ENCODE peak calls at places on chromosome 5, in six cellular contexts. One of them, this sample, is unnamed.

GRCh38 chr5:157516016-157516415 is 56.0 kb downstream of the NIPAL4 start:
- DNase-seq in transverse colon: no peak
- DNase-seq in IMR-90: peak
- DNase-seq in ovary: no peak
- DNase-seq in stomach: no peak
- DNase-seq in esophagus squamous epithelium: no peak
- DNase-seq in this sample: no peak

GRCh38 chr5:136192526-136193395 is at the start of gene SMIM32:
- DNase-seq in esophagus squamous epithelium: no peak
- DNase-seq in IMR-90: no peak
- DNase-seq in ovary: no peak
- DNase-seq in stomach: no peak
- DNase-seq in transverse colon: peak
- DNase-seq in this sample: peak

GRCh38 chr5:122311888-122312669 is at the start of gene SNCAIP:
- DNase-seq in IMR-90: peak
- DNase-seq in ovary: peak
- DNase-seq in esophagus squamous epithelium: no peak
- DNase-seq in stomach: peak
- DNase-seq in transverse colon: peak
- DNase-seq in this sample: peak

GRCh38 chr5:154118832-154119442 is 71.6 kb upstream of the GALNT10 start:
- DNase-seq in esophagus squamous epithelium: no peak
- DNase-seq in ovary: no peak
- DNase-seq in transverse colon: no peak
- DNase-seq in stomach: no peak
- DNase-seq in IMR-90: peak
- DNase-seq in this sample: no peak

GRCh38 chr5:31021181-31021624 is 172.3 kb upstream of the CDH6 start:
- DNase-seq in esophagus squamous epithelium: no peak
- DNase-seq in IMR-90: peak
- DNase-seq in stomach: no peak
- DNase-seq in transverse colon: no peak
- DNase-seq in ovary: no peak
- DNase-seq in this sample: no peak

GRCh38 chr5:71637133-71637532 is 50.0 kb downstream of the MCCC2 start:
- DNase-seq in transverse colon: no peak
- DNase-seq in ovary: no peak
- DNase-seq in IMR-90: no peak
- DNase-seq in stomach: no peak
- DNase-seq in esophagus squamous epithelium: no peak
- DNase-seq in this sample: no peak

GRCh38 chr5:390571-391491 is 52.1 kb upstream of the EXOC3 start:
- DNase-seq in IMR-90: no peak
- DNase-seq in ovary: no peak
- DNase-seq in stomach: peak
- DNase-seq in transverse colon: no peak
- DNase-seq in esophagus squamous epithelium: no peak
- DNase-seq in this sample: no peak

GRCh38 chr5:169876376-169876775 is 103.9 kb downstream of the INSYN2B start:
- DNase-seq in IMR-90: peak
- DNase-seq in esophagus squamous epithelium: no peak
- DNase-seq in transverse colon: no peak
- DNase-seq in ovary: no peak
- DNase-seq in stomach: no peak
- DNase-seq in this sample: no peak

GRCh38 chr5:132064738-132065331 is 4.4 kb downstream of the IL3 start:
- DNase-seq in transverse colon: peak
- DNase-seq in esophagus squamous epithelium: no peak
- DNase-seq in stomach: peak
- DNase-seq in IMR-90: peak
- DNase-seq in ovary: peak
- DNase-seq in this sample: peak

GRCh38 chr5:78964889-78965288 is 20.2 kb downstream of the ARSB start:
- DNase-seq in ovary: no peak
- DNase-seq in esophagus squamous epithelium: no peak
- DNase-seq in transverse colon: no peak
- DNase-seq in IMR-90: peak
- DNase-seq in stomach: no peak
- DNase-seq in this sample: no peak

GRCh38 chr5:157918811-157919742 is 60.1 kb upstream of the CLINT1 start:
- DNase-seq in esophagus squamous epithelium: no peak
- DNase-seq in stomach: peak
- DNase-seq in ovary: no peak
- DNase-seq in IMR-90: no peak
- DNase-seq in transverse colon: peak
- DNase-seq in this sample: peak

GRCh38 chr5:1936413-1936812 is 53.7 kb upstream of the IRX4 start:
- DNase-seq in IMR-90: no peak
- DNase-seq in stomach: no peak
- DNase-seq in transverse colon: no peak
- DNase-seq in ovary: no peak
- DNase-seq in esophagus squamous epithelium: no peak
- DNase-seq in this sample: no peak

GRCh38 chr5:8557728-8558127 is 688.8 kb downstream of the MTRR start:
- DNase-seq in IMR-90: no peak
- DNase-seq in transverse colon: no peak
- DNase-seq in esophagus squamous epithelium: no peak
- DNase-seq in stomach: no peak
- DNase-seq in ovary: no peak
- DNase-seq in this sample: no peak

GRCh38 chr5:42848545-42848944 is 36.9 kb upstream of the SELENOP start:
- DNase-seq in stomach: no peak
- DNase-seq in esophagus squamous epithelium: no peak
- DNase-seq in ovary: no peak
- DNase-seq in transverse colon: no peak
- DNase-seq in IMR-90: no peak
- DNase-seq in this sample: no peak

GRCh38 chr5:139847790-139848507 is 52.3 kb downstream of the PSD2 start:
- DNase-seq in esophagus squamous epithelium: no peak
- DNase-seq in stomach: peak
- DNase-seq in ovary: peak
- DNase-seq in IMR-90: no peak
- DNase-seq in transverse colon: peak
- DNase-seq in this sample: peak

GRCh38 chr5:159337291-159337974 is 7.1 kb upstream of the IL12B start:
- DNase-seq in esophagus squamous epithelium: no peak
- DNase-seq in ovary: no peak
- DNase-seq in transverse colon: no peak
- DNase-seq in IMR-90: peak
- DNase-seq in stomach: no peak
- DNase-seq in this sample: no peak

GRCh38 chr5:156329197-156329611 is 2.2 kb downstream of the SGCD start:
- DNase-seq in stomach: no peak
- DNase-seq in IMR-90: no peak
- DNase-seq in esophagus squamous epithelium: no peak
- DNase-seq in transverse colon: no peak
- DNase-seq in ovary: no peak
- DNase-seq in this sample: no peak

GRCh38 chr5:105639068-105639467 is 2031.7 kb downstream of the EFNA5 start:
- DNase-seq in esophagus squamous epithelium: no peak
- DNase-seq in ovary: no peak
- DNase-seq in transverse colon: no peak
- DNase-seq in stomach: no peak
- DNase-seq in IMR-90: no peak
- DNase-seq in this sample: no peak

GRCh38 chr5:113166710-113167366 is 190.2 kb downstream of the DCP2 start:
- DNase-seq in esophagus squamous epithelium: no peak
- DNase-seq in IMR-90: peak
- DNase-seq in ovary: no peak
- DNase-seq in stomach: no peak
- DNase-seq in transverse colon: no peak
- DNase-seq in this sample: no peak

GRCh38 chr5:140039561-140039960 is 3.5 kb downstream of the NRG2 start:
- DNase-seq in stomach: no peak
- DNase-seq in ovary: no peak
- DNase-seq in IMR-90: no peak
- DNase-seq in esophagus squamous epithelium: no peak
- DNase-seq in transverse colon: peak
- DNase-seq in this sample: peak

GRCh38 chr5:4017076-4017803 is 421.6 kb downstream of the IRX1 start:
- DNase-seq in esophagus squamous epithelium: no peak
- DNase-seq in ovary: no peak
- DNase-seq in transverse colon: no peak
- DNase-seq in IMR-90: no peak
- DNase-seq in stomach: no peak
- DNase-seq in this sample: no peak

GRCh38 chr5:20157089-20157488 is 169.1 kb upstream of the CDH18 start:
- DNase-seq in stomach: no peak
- DNase-seq in esophagus squamous epithelium: no peak
- DNase-seq in transverse colon: no peak
- DNase-seq in IMR-90: no peak
- DNase-seq in ovary: no peak
- DNase-seq in this sample: no peak

DNA sequence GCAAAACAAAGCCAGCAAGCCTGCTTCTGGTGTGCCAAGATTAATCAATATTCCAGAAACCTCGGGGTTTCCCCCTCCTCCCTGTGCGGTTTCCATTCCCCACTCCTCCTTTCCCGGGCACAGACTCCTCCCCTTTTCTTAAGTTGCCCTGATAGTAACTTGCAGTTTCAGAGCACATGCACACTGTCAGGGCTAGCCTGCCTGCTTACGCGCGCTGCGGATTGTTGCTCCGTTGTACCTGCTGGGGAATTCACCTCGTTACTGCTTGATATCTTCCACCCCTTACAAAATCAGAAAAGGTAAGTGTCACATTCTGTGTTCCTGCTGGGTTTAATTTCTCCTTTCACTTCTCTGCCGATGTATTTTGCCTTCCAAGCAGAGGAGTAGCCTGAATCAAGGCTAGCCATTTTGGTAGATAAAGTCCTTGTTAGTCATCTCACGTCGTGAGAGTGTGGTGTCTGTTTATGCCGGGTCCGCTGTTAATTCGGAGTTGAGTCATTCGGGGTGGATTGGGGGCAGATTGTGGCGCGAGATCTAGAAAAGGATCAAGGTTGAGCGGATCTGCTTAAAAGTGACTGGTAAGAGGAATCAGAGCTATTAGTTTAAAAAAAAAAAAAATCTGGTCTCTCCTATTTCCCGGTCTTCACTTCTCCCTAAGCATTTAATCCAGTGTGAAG is at the start of gene SLC1A3:
- DNase-seq in stomach: peak
- DNase-seq in ovary: peak
- DNase-seq in esophagus squamous epithelium: no peak
- DNase-seq in transverse colon: peak
- DNase-seq in IMR-90: peak
- DNase-seq in this sample: peak
- TF ChIP-seq POLR2A in stomach: peak
- TF ChIP-seq POLR2A in ovary: peak
- TF ChIP-seq POLR2A in esophagus squamous epithelium: peak
- TF ChIP-seq POLR2A in transverse colon: peak
- TF ChIP-seq POLR2A in IMR-90: no peak
- TF ChIP-seq POLR2A in this sample: peak

GRCh38 chr5:15500326-15500958 is 462 bp downstream of the FBXL7 start:
- DNase-seq in transverse colon: peak
- DNase-seq in stomach: peak
- DNase-seq in ovary: peak
- DNase-seq in esophagus squamous epithelium: no peak
- DNase-seq in IMR-90: peak
- DNase-seq in this sample: peak
- TF ChIP-seq POLR2A in transverse colon: no peak
- TF ChIP-seq POLR2A in stomach: no peak
- TF ChIP-seq POLR2A in ovary: no peak
- TF ChIP-seq POLR2A in esophagus squamous epithelium: no peak
- TF ChIP-seq POLR2A in IMR-90: no peak
- TF ChIP-seq POLR2A in this sample: no peak

GRCh38 chr5:176900783-176901204 is 1.6 kb upstream of the HK3 start:
- DNase-seq in esophagus squamous epithelium: no peak
- DNase-seq in IMR-90: no peak
- DNase-seq in transverse colon: no peak
- DNase-seq in ovary: no peak
- DNase-seq in stomach: no peak
- DNase-seq in this sample: no peak

GRCh38 chr5:176904276-176904675 is 5.1 kb upstream of the HK3 start:
- DNase-seq in transverse colon: no peak
- DNase-seq in stomach: no peak
- DNase-seq in esophagus squamous epithelium: no peak
- DNase-seq in IMR-90: no peak
- DNase-seq in ovary: no peak
- DNase-seq in this sample: no peak

GRCh38 chr5:176901260-176902101 is 2.3 kb upstream of the HK3 start:
- DNase-seq in stomach: no peak
- DNase-seq in esophagus squamous epithelium: no peak
- DNase-seq in IMR-90: peak
- DNase-seq in ovary: no peak
- DNase-seq in transverse colon: no peak
- DNase-seq in this sample: no peak

GRCh38 chr5:176902102-176902814 is 3.1 kb upstream of the HK3 start:
- DNase-seq in ovary: no peak
- DNase-seq in stomach: no peak
- DNase-seq in esophagus squamous epithelium: no peak
- DNase-seq in IMR-90: no peak
- DNase-seq in transverse colon: no peak
- DNase-seq in this sample: no peak

DNA sequence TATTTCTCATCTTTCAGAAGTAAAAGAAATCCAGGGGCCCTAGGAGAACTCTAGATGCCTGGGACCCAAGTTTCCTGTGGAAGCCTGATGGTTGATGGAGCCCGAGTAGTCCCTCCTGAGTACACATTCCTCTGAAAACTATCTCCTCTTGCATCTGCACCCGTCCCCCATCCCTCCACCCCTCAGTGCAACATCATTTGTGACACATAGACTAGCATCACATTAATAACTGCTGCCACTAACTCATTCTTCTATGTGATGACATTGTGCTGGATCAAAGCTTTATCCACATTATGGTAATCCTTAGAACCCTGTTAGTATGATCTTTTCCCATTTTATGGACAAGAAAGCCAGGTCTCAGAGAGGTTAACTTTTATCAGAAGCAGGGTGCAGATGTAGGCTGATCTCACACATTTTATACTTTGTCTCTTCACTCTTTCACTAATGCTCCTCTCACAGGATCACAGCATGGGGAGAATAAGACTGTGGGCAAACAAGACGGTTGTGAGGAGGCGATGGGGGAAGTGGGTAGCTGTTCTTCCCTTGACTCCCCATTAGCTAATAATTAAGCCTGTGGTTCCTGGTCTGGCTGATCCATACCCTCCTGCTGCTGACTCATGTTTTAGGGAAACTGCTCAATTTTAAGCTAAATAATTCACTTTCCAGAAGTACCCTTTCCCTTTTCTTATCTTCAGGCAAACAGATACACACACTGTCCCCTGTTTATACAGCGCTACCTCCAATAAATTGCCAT is 3.9 kb upstream of the HK3 start:
- DNase-seq in esophagus squamous epithelium: no peak
- DNase-seq in IMR-90: no peak
- DNase-seq in stomach: no peak
- DNase-seq in ovary: no peak
- DNase-seq in transverse colon: no peak
- DNase-seq in this sample: no peak
- TF ChIP-seq POLR2A in esophagus squamous epithelium: no peak
- TF ChIP-seq POLR2A in IMR-90: no peak
- TF ChIP-seq POLR2A in stomach: no peak
- TF ChIP-seq POLR2A in ovary: no peak
- TF ChIP-seq POLR2A in transverse colon: no peak
- TF ChIP-seq POLR2A in this sample: no peak

DNA sequence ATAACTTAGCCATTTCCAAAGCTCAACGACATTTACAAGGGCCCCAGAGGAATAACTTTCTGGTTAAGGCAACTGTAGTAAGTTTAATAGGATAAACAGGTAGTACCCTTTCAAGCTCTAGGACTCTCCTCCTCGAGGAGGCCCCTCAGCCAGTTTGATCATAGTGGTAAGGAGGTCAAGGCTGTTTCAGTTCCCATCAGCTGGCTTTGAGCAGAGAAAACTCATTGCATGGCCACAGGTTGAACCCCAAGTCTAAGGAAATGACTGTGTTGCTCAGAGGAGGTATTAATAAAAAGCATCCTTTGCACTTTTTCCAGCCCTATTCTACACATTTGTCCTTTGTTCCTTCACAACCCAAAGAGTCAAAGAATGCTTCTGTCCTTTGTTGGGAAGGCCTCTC is 53.9 kb downstream of the PRRC1 start:
- DNase-seq in ovary: no peak
- DNase-seq in stomach: no peak
- DNase-seq in transverse colon: no peak
- DNase-seq in esophagus squamous epithelium: no peak
- DNase-seq in IMR-90: no peak
- DNase-seq in this sample: no peak
- TF ChIP-seq POLR2A in ovary: no peak
- TF ChIP-seq POLR2A in stomach: no peak
- TF ChIP-seq POLR2A in transverse colon: no peak
- TF ChIP-seq POLR2A in esophagus squamous epithelium: no peak
- TF ChIP-seq POLR2A in IMR-90: no peak
- TF ChIP-seq POLR2A in this sample: no peak